ENCODE peak calls at places on chromosomes 13 and 19, in six cellular contexts. C, B, A, Y, D and Z are unnamed samples.

GRCh38 chr19:16920816-16921529 is 32.2 kb downstream of the F2RL3 start:
- DNase-seq in C (peak), B (no peak), A (peak), Y (no peak), D (no peak), Z (no peak)

GRCh38 chr19:47221080-47221841 is 9.7 kb downstream of the BBC3 start:
- DNase-seq in C (no peak), B (no peak), A (no peak), Y (no peak), D (no peak), Z (no peak)

GRCh38 chr13:113162783-113163685 is 4.6 kb downstream of the PROZ start:
- DNase-seq in C (no peak), B (no peak), A (no peak), Y (no peak), D (no peak), Z (no peak)

GRCh38 chr13:109577191-109577700 is 209.1 kb downstream of the IRS2 start:
- DNase-seq in C (no peak), B (no peak), A (no peak), Y (no peak), D (no peak), Z (no peak)

GRCh38 chr13:27583645-27584044 is 36.7 kb downstream of the LNX2 start:
- DNase-seq in C (no peak), B (no peak), A (no peak), Y (no peak), D (peak), Z (no peak)

GRCh38 chr19:57558525-57558924 is 1.1 kb downstream of the ZNF550 start:
- DNase-seq in C (no peak), B (no peak), A (no peak), Y (no peak), D (no peak), Z (no peak)

GRCh38 chr19:46416077-46416709 is 2.8 kb upstream of the CCDC8 start:
- DNase-seq in C (peak), B (peak), A (peak), Y (peak), D (no peak), Z (peak)

GRCh38 chr19:50826492-50827240 is 3.1 kb upstream of the KLK1 start:
- DNase-seq in C (peak), B (no peak), A (no peak), Y (no peak), D (no peak), Z (no peak)

GRCh38 chr13:27440408-27440807 is 10.0 kb downstream of the MTIF3 start:
- DNase-seq in C (no peak), B (no peak), A (no peak), Y (no peak), D (no peak), Z (no peak)

GRCh38 chr13:73287871-73288270 is 229.1 kb downstream of the KLF5 start:
- DNase-seq in C (no peak), B (no peak), A (no peak), Y (no peak), D (no peak), Z (no peak)

GRCh38 chr19:17836530-17836929 is 11.3 kb downstream of the JAK3 start:
- DNase-seq in C (no peak), B (no peak), A (no peak), Y (no peak), D (no peak), Z (no peak)

GRCh38 chr19:47231215-47232054 is 436 bp upstream of the BBC3 start:
- DNase-seq in C (peak), B (peak), A (no peak), Y (peak), D (peak), Z (peak)

GRCh38 chr13:72886272-72887062 is 104.5 kb downstream of the PIBF1 start:
- DNase-seq in C (no peak), B (no peak), A (no peak), Y (no peak), D (no peak), Z (no peak)

GRCh38 chr19:8333771-8334457 is 9.1 kb downstream of the KANK3 start:
- DNase-seq in C (peak), B (no peak), A (no peak), Y (no peak), D (no peak), Z (no peak)

GRCh38 chr19:18776288-18776594 is 14.9 kb downstream of the COMP start:
- DNase-seq in C (no peak), B (no peak), A (no peak), Y (no peak), D (no peak), Z (no peak)

GRCh38 chr19:7932930-7933300 is 7.0 kb upstream of the CTXN1 start:
- DNase-seq in C (no peak), B (no peak), A (no peak), Y (no peak), D (no peak), Z (no peak)

GRCh38 chr19:4802711-4803110 is 11.2 kb downstream of the FEM1A start:
- DNase-seq in C (peak), B (peak), A (no peak), Y (no peak), D (no peak), Z (no peak)

GRCh38 chr13:100674848-100675659 is 459 bp upstream of the TMTC4 start:
- DNase-seq in C (peak), B (peak), A (peak), Y (peak), D (peak), Z (peak)

GRCh38 chr19:35124098-35125060 is 8.8 kb downstream of the FXYD3 start:
- DNase-seq in C (peak), B (peak), A (peak), Y (peak), D (peak), Z (no peak)

GRCh38 chr13:32246468-32246867 is 68.7 kb downstream of the ZAR1L start:
- DNase-seq in C (no peak), B (peak), A (no peak), Y (peak), D (peak), Z (peak)

GRCh38 chr13:25992076-25992475 is 59.7 kb downstream of the SHISA2 start:
- DNase-seq in C (no peak), B (no peak), A (no peak), Y (no peak), D (no peak), Z (no peak)

GRCh38 chr13:46178143-46178542 is 3.8 kb downstream of the LCP1 start:
- DNase-seq in C (no peak), B (no peak), A (no peak), Y (no peak), D (peak), Z (no peak)

GRCh38 chr19:7673995-7674667 is 2.8 kb upstream of the MCEMP1 start:
- DNase-seq in C (peak), B (peak), A (peak), Y (peak), D (peak), Z (peak)

GRCh38 chr19:15758379-15758778 is 20.6 kb downstream of the OR10H3 start:
- DNase-seq in C (no peak), B (no peak), A (no peak), Y (no peak), D (no peak), Z (no peak)

DNA sequence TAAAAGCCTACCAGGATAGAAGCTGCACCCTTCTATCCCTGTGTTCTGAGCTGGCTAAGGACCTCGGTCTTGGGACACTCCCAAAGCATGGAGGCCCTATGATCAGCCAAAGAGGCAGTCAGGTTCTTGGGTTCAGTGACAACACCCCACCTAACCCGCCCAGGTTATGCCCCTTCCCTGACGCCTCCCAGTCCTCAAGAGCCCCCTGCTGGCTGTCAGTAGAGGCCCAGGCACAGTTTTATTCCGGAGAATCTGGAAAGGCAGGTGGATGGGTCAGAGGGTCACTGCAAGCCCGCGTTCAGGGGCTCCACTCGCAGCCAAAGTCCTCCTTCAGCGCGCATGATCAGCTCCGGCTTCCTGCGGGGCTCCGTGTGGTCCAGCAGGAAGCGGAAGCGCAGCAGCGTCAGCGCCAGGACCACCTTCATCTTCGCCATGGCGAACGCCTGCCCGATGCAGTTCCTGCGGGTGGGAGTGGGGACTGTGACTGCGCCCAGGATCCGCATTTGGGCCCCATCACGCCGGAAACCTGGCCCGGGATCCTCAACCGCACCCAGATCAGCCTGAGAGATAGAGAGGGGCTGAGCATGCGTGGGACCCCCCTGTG is 22.3 kb downstream of the OR10H3 start:
- DNase-seq in C (no peak), B (no peak), A (no peak), Y (peak), D (no peak), Z (no peak)
- TF ChIP-seq CTCF in C (no peak), B (no peak), A (peak), Y (peak), D (peak), Z (no peak)

GRCh38 chr19:14556662-14557188 is 15.1 kb downstream of the NDUFB7 start:
- DNase-seq in C (peak), B (peak), A (no peak), Y (peak), D (peak), Z (peak)

GRCh38 chr19:14553939-14554243 is 18.0 kb downstream of the NDUFB7 start:
- DNase-seq in C (no peak), B (no peak), A (no peak), Y (no peak), D (no peak), Z (no peak)

GRCh38 chr19:14555918-14556661 is 15.8 kb downstream of the NDUFB7 start:
- DNase-seq in C (no peak), B (no peak), A (no peak), Y (no peak), D (no peak), Z (no peak)

GRCh38 chr19:14553042-14553938 is 18.6 kb downstream of the NDUFB7 start:
- DNase-seq in C (no peak), B (no peak), A (no peak), Y (no peak), D (no peak), Z (no peak)

DNA sequence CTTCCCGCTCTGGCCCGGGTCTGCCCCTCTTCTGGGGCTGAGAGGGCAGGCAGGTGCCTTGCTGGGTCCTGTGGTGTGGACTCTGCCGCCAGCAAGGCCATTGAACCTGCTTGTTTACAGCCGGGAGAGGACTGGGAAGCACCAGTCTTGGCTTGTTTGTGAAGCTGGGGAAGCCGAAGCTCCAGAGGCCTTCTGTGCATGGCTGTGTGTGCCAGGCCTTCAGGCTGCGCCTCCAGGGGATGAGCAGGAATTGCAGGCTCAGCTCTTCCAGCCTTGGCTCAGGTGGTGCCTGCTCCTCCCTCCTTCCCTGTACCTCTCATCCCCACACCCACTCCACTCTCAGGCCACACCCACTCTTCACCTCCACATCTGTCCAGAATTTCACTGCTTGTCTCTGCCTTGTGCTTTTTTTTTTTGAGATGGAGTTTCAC is 17.5 kb downstream of the NDUFB7 start:
- DNase-seq in C (no peak), B (no peak), A (peak), Y (peak), D (no peak), Z (no peak)
- TF ChIP-seq CTCF in C (no peak), B (no peak), A (peak), Y (no peak), D (no peak), Z (no peak)

GRCh38 chr13:107678075-107678689 is 537.2 kb downstream of the LIG4 start:
- DNase-seq in C (no peak), B (no peak), A (no peak), Y (no peak), D (no peak), Z (no peak)
- TF ChIP-seq CTCF in C (no peak), B (no peak), A (no peak), Y (no peak), D (no peak), Z (peak)

GRCh38 chr19:12886943-12887747 is at the start of gene KLF1:
- DNase-seq in C (no peak), B (no peak), A (no peak), Y (no peak), D (no peak), Z (no peak)

GRCh38 chr19:12884926-12885748 is 1.9 kb downstream of the KLF1 start:
- DNase-seq in C (peak), B (peak), A (peak), Y (peak), D (peak), Z (peak)

GRCh38 chr19:12884202-12884601 is 2.8 kb downstream of the KLF1 start:
- DNase-seq in C (no peak), B (no peak), A (no peak), Y (no peak), D (no peak), Z (no peak)

GRCh38 chr19:12884627-12884925 is 2.4 kb downstream of the KLF1 start:
- DNase-seq in C (no peak), B (no peak), A (no peak), Y (no peak), D (no peak), Z (no peak)

DNA sequence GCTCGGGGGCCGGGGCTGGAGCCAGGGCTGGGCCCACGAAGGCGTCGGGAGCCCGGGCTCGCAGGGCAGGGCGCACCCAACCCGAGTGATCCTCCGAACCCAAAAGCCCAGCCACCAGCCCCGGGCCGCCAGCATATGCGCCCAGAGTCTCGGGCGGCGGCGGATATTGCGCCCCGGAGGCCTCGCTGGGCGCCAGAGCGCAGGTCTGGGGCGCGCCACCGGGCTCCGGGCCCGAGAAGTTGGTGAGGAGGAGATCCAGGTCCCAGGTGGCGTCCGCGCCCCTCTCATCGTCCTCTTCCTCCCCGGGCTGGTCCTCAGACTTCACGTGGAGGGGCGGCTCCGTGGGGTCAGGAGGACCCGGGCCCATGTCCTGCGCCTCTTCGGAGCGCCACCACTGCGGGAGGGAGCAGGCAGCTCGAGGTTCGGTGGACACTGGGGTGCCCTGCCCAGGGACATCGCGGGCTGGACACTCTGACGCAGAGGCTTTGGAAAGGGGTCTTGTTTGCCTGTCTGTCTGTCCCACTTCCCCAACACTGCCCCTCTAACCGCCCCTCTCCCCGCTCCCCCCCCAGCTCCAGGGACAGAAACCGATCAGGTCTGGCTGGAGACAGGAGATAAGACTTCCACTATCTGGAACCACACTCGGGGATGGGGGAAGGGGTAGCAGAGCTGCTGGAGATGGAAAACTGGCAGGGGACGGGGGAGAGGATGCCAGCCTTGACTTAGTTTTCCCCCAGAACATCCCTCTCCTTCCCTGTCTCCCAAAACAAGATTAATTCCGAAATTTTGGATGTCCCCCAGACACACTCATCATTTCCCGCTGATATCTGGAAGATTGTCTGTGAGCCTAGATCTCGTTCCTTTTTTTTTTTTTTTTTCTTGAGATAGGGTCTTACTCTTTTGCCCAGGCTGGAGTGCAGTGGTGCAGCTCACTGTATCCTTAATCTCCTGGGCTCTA is 973 bp downstream of the KLF1 start:
- DNase-seq in C (no peak), B (no peak), A (no peak), Y (no peak), D (no peak), Z (no peak)
- TF ChIP-seq CTCF in C (no peak), B (no peak), A (no peak), Y (no peak), D (no peak), Z (no peak)

GRCh38 chr13:93248627-93249047 is 22.0 kb downstream of the GPC6 start:
- DNase-seq in C (no peak), B (no peak), A (no peak), Y (no peak), D (no peak), Z (peak)
- TF ChIP-seq CTCF in C (no peak), B (no peak), A (peak), Y (no peak), D (no peak), Z (peak)

GRCh38 chr13:78806457-78806856 is 147.5 kb upstream of the OBI1 start:
- DNase-seq in C (no peak), B (no peak), A (no peak), Y (no peak), D (no peak), Z (no peak)
- TF ChIP-seq CTCF in C (no peak), B (no peak), A (peak), Y (no peak), D (no peak), Z (peak)